ENCODE peak calls at places on chromosomes 11 and 22, in nine cellular contexts. E is thyroid gland, H is transverse colon, I is tibial nerve, Y is body of pancreas, S is IMR-90, G is suprapubic skin, O is GM12892, Z is stomach. J is an unnamed sample.

GRCh38 chr11:67698247-67698646 is 23.8 kb upstream of the ALDH3B2 start:
- DNase-seq in I (no peak), H (no peak), S (no peak), O (peak), E (no peak), Z (no peak), Y (no peak), G (no peak), J (no peak)

GRCh38 chr11:20511982-20512381 is 87.4 kb upstream of the SLC6A5 start:
- DNase-seq in Z (no peak), E (no peak), O (no peak), H (no peak), I (no peak), G (no peak), S (no peak), Y (no peak), J (no peak)

GRCh38 chr11:43959321-43959995 is 17.0 kb downstream of the C11orf96 start:
- DNase-seq in G (no peak), O (no peak), H (no peak), Z (no peak), Y (no peak), I (no peak), E (no peak), S (no peak), J (no peak)

GRCh38 chr11:111631666-111632039 is 29.4 kb downstream of the SIK2 start:
- DNase-seq in Z (no peak), Y (no peak), O (no peak), I (no peak), E (no peak), G (no peak), S (peak), H (no peak), J (no peak)

GRCh38 chr22:44622147-44622427 is 79.9 kb upstream of the PRR5 start:
- DNase-seq in E (no peak), O (no peak), H (no peak), Z (no peak), G (no peak), S (no peak), Y (no peak), I (no peak), J (no peak)

GRCh38 chr11:16184588-16184987 is 171.8 kb downstream of the SOX6 start:
- DNase-seq in I (no peak), Z (no peak), E (no peak), Y (no peak), O (no peak), G (no peak), H (peak), S (peak), J (no peak)

GRCh38 chr11:37533830-37534229 is 935.8 kb upstream of the RAG2 start:
- DNase-seq in Y (no peak), Z (no peak), H (no peak), G (no peak), E (no peak), S (no peak), I (no peak), O (no peak), J (no peak)

GRCh38 chr22:37176464-37177061 is 11.5 kb downstream of the C1QTNF6 start:
- DNase-seq in S (peak), Z (peak), H (peak), O (no peak), G (peak), I (peak), Y (no peak), E (peak), J (no peak)

GRCh38 chr22:37669586-37669985 is 5.8 kb upstream of the LGALS1 start:
- DNase-seq in S (peak), I (no peak), E (no peak), Z (no peak), G (no peak), O (no peak), Y (no peak), H (no peak), J (no peak)

GRCh38 chr11:86062719-86063118 is 6.2 kb downstream of the PICALM start:
- DNase-seq in I (no peak), H (no peak), E (no peak), S (no peak), G (no peak), Y (no peak), O (no peak), Z (no peak), J (no peak)

GRCh38 chr11:47408598-47409439 is 429 bp downstream of the SLC39A13 start:
- DNase-seq in S (peak), O (no peak), E (peak), H (peak), I (no peak), G (peak), Y (no peak), Z (peak), J (peak)

GRCh38 chr11:128467610-128468041 is 119.7 kb downstream of the ETS1 start:
- DNase-seq in G (peak), H (no peak), Y (no peak), I (peak), Z (no peak), E (no peak), S (peak), O (no peak), J (peak)

GRCh38 chr11:76623884-76624419 is 46.6 kb downstream of the LRRC32 start:
- DNase-seq in H (no peak), O (no peak), Y (no peak), S (no peak), I (no peak), G (no peak), E (no peak), Z (no peak), J (no peak)

GRCh38 chr22:27972732-27973698 is 54.0 kb upstream of the PITPNB start:
- DNase-seq in E (no peak), I (no peak), Y (no peak), O (no peak), S (peak), Z (no peak), G (no peak), H (no peak), J (no peak)

GRCh38 chr11:116993599-116993998 is 104.6 kb downstream of the SIK3 start:
- DNase-seq in Z (no peak), H (no peak), S (no peak), E (no peak), G (no peak), I (no peak), O (no peak), Y (no peak), J (no peak)

GRCh38 chr11:94926271-94926625 is 47.1 kb downstream of the CWC15 start:
- DNase-seq in H (no peak), Y (no peak), Z (no peak), G (no peak), I (no peak), E (no peak), O (no peak), S (peak), J (no peak)

GRCh38 chr11:93234602-93235207 is 36.9 kb upstream of the SLC36A4 start:
- DNase-seq in S (peak), I (peak), O (peak), H (peak), G (peak), Z (peak), Y (peak), E (peak), J (peak)

GRCh38 chr22:49213731-49214352 is 613.8 kb downstream of the BRD1 start:
- DNase-seq in H (no peak), S (no peak), Y (no peak), E (no peak), I (no peak), O (no peak), Z (peak), G (no peak), J (no peak)

DNA sequence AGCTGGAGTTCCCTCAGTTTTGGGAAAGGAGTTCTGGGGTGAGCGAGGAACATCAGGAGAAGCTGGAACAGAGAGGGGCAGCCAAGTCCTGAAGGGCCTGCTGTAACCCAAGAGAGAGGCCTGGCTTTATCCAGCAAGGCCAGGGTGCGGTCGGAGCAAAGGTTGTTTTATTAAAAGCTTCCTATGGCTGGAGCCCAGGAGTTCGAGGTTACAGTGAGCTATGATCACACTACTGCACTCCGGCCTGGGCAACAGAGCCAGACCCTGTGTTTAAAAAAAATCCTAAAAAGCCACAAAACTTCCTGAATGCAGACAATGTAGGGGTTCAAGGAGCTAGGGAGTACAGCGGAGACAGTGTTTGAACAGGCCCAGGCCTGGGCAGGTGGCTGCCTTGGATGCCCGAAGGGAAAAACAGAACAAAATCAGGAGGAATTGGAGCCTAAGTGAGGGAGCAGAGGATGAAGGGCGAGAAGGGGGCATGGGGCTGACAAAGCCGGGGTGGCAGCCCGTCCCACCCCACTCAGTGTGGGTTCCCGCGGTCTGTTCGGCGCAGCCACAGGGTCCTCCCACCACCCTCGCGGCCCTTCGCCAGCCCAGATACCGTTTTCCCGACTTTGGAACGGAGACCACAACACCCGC is 22.1 kb upstream of the MALAT1 start:
- DNase-seq in G (no peak), H (peak), S (no peak), Z (peak), E (no peak), O (no peak), Y (no peak), I (no peak), J (no peak)
- TF ChIP-seq POLR2A in G (no peak), H (no peak), S (peak), Z (no peak), E (no peak), O (no peak), Y (no peak), I (no peak), J (no peak)

DNA sequence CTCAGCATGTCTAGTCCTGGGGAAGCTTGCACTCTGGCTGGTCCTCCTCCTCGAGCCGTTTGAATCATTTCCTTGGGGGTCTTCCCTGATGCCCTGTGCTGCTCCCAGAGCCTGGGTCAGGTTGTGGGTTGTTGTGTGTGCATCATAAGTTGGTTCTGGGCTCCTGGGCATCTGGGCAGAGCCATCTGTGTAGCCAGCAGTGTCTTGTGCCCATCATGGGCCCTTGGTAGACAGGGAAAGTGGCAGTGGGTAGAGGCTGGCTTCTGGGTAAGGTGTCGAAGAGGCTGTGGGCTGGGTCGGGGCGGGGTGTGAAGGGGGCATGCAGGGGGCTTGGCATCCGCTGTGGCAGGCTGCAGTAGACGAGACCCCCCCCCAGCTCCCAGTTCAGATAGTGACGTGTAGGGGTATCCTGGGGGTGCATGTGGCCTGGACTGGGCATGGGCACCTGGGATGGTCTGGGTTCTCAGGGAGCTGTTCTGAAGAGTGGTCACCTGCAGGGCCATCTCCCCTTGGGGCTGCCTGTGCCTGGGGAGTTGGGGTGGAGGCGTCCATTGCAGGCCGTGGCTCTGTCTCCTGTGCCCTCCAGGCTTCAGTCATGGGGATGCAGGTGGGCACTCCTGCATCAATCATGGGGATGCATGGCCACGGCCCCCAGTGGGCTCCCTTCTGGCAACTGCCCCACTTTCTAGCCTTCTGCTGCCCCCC is 7.2 kb upstream of the TRMT2A start:
- DNase-seq in G (no peak), H (no peak), I (no peak), Y (no peak), O (no peak), E (no peak), S (no peak), Z (no peak), J (no peak)
- TF ChIP-seq POLR2A in G (no peak), H (no peak), I (no peak), Y (no peak), O (peak), E (no peak), S (no peak), Z (no peak), J (no peak)

GRCh38 chr11:35271031-35271430 is 132.1 kb downstream of the CD44 start:
- DNase-seq in Z (no peak), I (no peak), H (no peak), S (no peak), O (no peak), E (no peak), Y (no peak), G (no peak), J (no peak)

GRCh38 chr11:35275808-35276170 is 136.8 kb downstream of the CD44 start:
- DNase-seq in H (no peak), S (no peak), G (no peak), Z (no peak), E (no peak), I (no peak), O (no peak), Y (no peak), J (no peak)

GRCh38 chr11:35274909-35275807 is 136.2 kb downstream of the CD44 start:
- DNase-seq in Y (peak), I (no peak), H (peak), Z (peak), O (no peak), G (peak), E (peak), S (no peak), J (no peak)

GRCh38 chr11:35270342-35270741 is 131.4 kb downstream of the CD44 start:
- DNase-seq in Y (no peak), E (no peak), H (no peak), G (no peak), Z (no peak), S (peak), O (no peak), I (no peak), J (no peak)

GRCh38 chr11:35272391-35272821 is 133.4 kb downstream of the CD44 start:
- DNase-seq in Y (no peak), E (no peak), H (peak), Z (no peak), I (no peak), S (no peak), G (no peak), O (peak), J (no peak)
- TF ChIP-seq POLR2A in Y (no peak), E (no peak), H (no peak), Z (no peak), I (no peak), S (no peak), G (no peak), O (peak), J (no peak)

GRCh38 chr11:83319346-83319745 is 33.2 kb upstream of the CCDC90B start:
- DNase-seq in G (no peak), I (no peak), E (no peak), Z (no peak), Y (no peak), O (no peak), H (no peak), S (no peak), J (no peak)

DNA sequence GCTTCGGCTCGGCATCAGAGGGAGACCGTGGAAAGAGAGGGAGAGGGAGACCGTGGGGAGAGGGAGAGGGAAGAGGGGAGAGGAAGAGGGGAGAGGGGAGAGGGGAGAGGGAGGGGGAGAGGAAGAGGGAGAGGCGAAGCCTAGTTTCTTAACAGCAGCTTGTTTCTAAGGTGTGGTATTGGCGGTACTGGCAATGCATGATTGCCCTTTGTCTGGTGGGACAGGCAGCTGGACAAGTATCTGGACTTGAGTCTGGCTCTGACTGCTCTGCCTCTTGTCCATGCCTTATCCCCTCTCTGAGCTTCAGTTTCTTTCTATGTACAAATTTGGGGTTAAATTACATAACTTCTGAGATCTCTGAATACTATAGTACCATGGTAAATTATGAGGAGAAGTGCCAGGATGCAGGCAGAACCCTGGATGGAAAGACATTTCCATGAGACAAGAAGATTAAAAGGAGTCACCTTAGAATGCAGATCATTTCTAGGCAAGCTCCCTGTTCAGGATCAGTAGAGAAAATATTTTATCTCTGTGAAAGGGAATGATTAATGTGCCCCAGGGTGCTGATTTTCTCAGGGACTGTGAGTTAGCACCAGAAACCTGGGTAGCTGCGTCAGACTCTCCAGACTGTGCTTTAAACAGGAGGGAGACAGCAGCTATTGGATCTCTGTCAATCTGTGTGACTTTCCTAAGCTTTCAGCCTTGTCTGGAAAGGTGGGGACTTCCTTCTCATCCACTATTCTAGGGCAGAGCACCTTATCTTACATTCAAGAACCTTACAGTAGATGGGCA is 31.8 kb upstream of the CCDC90B start:
- DNase-seq in G (no peak), O (no peak), Z (no peak), Y (no peak), I (no peak), E (no peak), S (no peak), H (no peak), J (no peak)
- TF ChIP-seq POLR2A in G (no peak), O (no peak), Z (no peak), Y (no peak), I (no peak), E (no peak), S (no peak), H (no peak), J (no peak)

DNA sequence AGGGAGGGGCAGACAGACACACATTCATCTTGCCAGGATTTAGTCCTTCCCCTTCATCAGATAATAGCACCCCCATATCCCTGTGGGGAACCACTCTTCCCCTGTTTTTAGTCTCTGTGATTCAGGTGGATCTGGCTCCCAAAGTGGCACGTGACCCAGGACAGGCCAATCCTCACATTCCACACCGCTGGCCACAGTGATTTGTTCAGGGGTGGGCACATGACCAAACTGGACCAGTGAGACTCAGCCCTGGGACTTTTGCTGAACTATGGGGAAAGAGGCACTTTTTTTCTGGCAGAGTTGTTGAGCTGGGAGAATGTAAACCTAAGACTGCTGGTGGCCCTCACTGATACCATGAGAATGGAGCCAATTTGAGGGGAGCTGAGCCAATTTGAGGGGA is 19.1 kb upstream of the KCNJ11 start:
- DNase-seq in S (no peak), O (no peak), I (no peak), G (no peak), Z (no peak), Y (no peak), E (peak), H (no peak), J (no peak)
- TF ChIP-seq POLR2A in S (no peak), O (no peak), I (no peak), G (no peak), Z (no peak), Y (no peak), E (no peak), H (no peak), J (no peak)

GRCh38 chr11:62566247-62566646 is 7.4 kb downstream of the EEF1G start:
- DNase-seq in Z (no peak), E (no peak), Y (no peak), S (no peak), H (no peak), G (no peak), O (no peak), I (no peak), J (no peak)

GRCh38 chr11:62565100-62565802 is 8.4 kb downstream of the EEF1G start:
- DNase-seq in Y (no peak), G (no peak), H (no peak), Z (no peak), O (no peak), E (no peak), I (no peak), S (no peak), J (no peak)

GRCh38 chr11:62572431-62572830 is 1.3 kb downstream of the EEF1G start:
- DNase-seq in E (no peak), H (no peak), Z (no peak), S (no peak), O (no peak), I (no peak), G (peak), Y (no peak), J (no peak)

GRCh38 chr11:62569611-62570010 is 4.1 kb downstream of the EEF1G start:
- DNase-seq in Y (no peak), S (no peak), Z (no peak), O (no peak), H (no peak), E (no peak), I (no peak), G (no peak), J (no peak)

DNA sequence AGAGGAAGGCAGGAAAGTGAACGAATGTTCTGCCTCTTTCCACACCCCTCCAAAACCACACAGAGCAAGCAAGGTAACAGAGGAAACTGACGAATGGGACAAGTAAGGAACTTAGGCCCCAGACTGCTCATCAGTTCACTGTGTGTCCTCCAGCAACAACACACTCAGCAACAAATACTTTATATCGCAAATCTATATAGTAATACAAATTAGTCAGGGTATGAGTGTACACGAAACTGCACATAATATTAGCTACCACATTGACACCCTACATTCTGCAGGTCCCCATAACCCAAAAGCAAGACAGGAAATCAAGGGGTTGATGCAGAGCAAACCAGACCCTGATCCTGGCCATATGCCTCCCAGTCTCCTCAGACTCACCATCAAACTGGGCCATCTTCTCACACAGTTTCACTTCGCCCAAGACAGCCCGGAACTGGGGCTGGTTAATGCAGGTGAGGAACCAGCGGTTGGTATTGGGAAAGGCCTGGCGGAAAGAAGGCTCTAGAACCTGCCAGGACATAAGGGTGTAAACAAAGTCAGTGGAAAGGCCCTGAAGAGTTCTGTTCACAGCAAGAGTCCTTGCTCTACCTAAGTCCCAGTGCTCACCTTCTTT is 6.6 kb downstream of the EEF1G start:
- DNase-seq in S (no peak), I (no peak), H (no peak), O (no peak), G (no peak), E (no peak), Z (no peak), Y (no peak), J (no peak)
- TF ChIP-seq POLR2A in S (no peak), I (no peak), H (no peak), O (no peak), G (no peak), E (no peak), Z (no peak), Y (no peak), J (no peak)

GRCh38 chr22:17570851-17571631 is 7.7 kb downstream of the SLC25A18 start:
- DNase-seq in H (peak), Y (peak), G (peak), E (peak), S (peak), Z (peak), O (no peak), I (peak), J (peak)
- TF ChIP-seq POLR2A in H (peak), Y (no peak), G (no peak), E (no peak), S (no peak), Z (no peak), O (no peak), I (peak), J (no peak)

GRCh38 chr11:534592-535518 is 521 bp downstream of the HRAS start:
- DNase-seq in E (peak), Y (peak), S (no peak), G (peak), H (no peak), O (no peak), I (no peak), Z (peak), J (no peak)
- TF ChIP-seq POLR2A in E (no peak), Y (peak), S (no peak), G (no peak), H (no peak), O (no peak), I (no peak), Z (no peak), J (peak)

J was measured in H54.